ENCODE peak calls at places on chromosomes 16 and 17, in ten cellular contexts. G is mucosa of descending colon; H is left ventricle myocardium inferior; Y is RCC 7860; C is AG04450; K is stimulated activated CD4-positive, alpha-beta T cell treated with anti-CD3 and anti-CD28 coated beads, Interleukin-1b, Interleukin-23, amount 100 ng/mL, for 4 hours; V is AG09319; I is activated CD4-positive, alpha-beta T cell treated with anti-CD3 and anti-CD28 coated beads for 36 hours; T is cardiac muscle cell; A is Caco-2. F is an unnamed sample.

GRCh38 chr16:9625122-9625521 is 533.7 kb downstream of the HAPSTR1 start:
- DNase-seq in G (no peak), H (no peak), Y (no peak), C (no peak), K (no peak), V (no peak), I (no peak), T (no peak), A (no peak), F (no peak)

GRCh38 chr17:75877752-75878173 is 618 bp downstream of the TRIM47 start:
- DNase-seq in G (peak), H (peak), Y (peak), C (no peak), K (peak), V (no peak), I (peak), T (peak), A (peak), F (peak)

GRCh38 chr16:67822511-67822910 is 15.8 kb downstream of the TSNAXIP1 start:
- DNase-seq in G (no peak), H (no peak), Y (no peak), C (no peak), K (no peak), V (no peak), I (no peak), T (no peak), A (no peak), F (peak)

GRCh38 chr17:44354582-44355309 is 8.9 kb downstream of the FAM171A2 start:
- DNase-seq in G (peak), H (peak), Y (no peak), C (no peak), K (peak), V (no peak), I (peak), T (peak), A (no peak), F (no peak)

GRCh38 chr16:23491490-23492391 is 18.6 kb downstream of the GGA2 start:
- DNase-seq in G (no peak), H (no peak), Y (peak), C (no peak), K (no peak), V (no peak), I (no peak), T (no peak), A (no peak), F (peak)

GRCh38 chr17:31415640-31416502 is 24.4 kb downstream of the RAB11FIP4 start:
- DNase-seq in G (peak), H (no peak), Y (no peak), C (no peak), K (no peak), V (no peak), I (no peak), T (no peak), A (no peak), F (no peak)

GRCh38 chr17:78324391-78325075 is 35.3 kb downstream of the SOCS3 start:
- DNase-seq in G (peak), H (peak), Y (no peak), C (peak), K (no peak), V (peak), I (peak), T (no peak), A (no peak), F (peak)

GRCh38 chr17:78890111-78890897 is 12.7 kb downstream of the CEP295NL start:
- DNase-seq in G (peak), H (peak), Y (no peak), C (no peak), K (no peak), V (no peak), I (peak), T (no peak), A (no peak), F (no peak)

GRCh38 chr16:81623365-81624102 is 155.6 kb upstream of the PLCG2 start:
- DNase-seq in G (no peak), H (no peak), Y (peak), C (no peak), K (peak), V (no peak), I (peak), T (peak), A (peak), F (peak)

GRCh38 chr16:86342161-86342560 is 168.2 kb upstream of the FOXF1 start:
- DNase-seq in G (no peak), H (no peak), Y (no peak), C (no peak), K (no peak), V (no peak), I (no peak), T (no peak), A (no peak), F (no peak)

GRCh38 chr17:18043491-18043890 is 4.3 kb downstream of the GID4 start:
- DNase-seq in G (no peak), H (no peak), Y (no peak), C (no peak), K (no peak), V (no peak), I (no peak), T (no peak), A (no peak), F (peak)

GRCh38 chr17:2264023-2264860 is 39.3 kb downstream of the SMG6 start:
- DNase-seq in G (no peak), H (no peak), Y (no peak), C (no peak), K (no peak), V (no peak), I (peak), T (peak), A (no peak), F (peak)

GRCh38 chr17:58312021-58312630 is 16.5 kb downstream of the TSPOAP1 start:
- DNase-seq in G (no peak), H (no peak), Y (no peak), C (no peak), K (no peak), V (no peak), I (no peak), T (no peak), A (no peak), F (no peak)